ENCODE peak calls at places on chromosomes 5 and 9, in nine cellular contexts. W, O, C, Y, Q, I, S, V and U are unnamed samples.
A peak's percentile ranks its signal among the peaks of the same experiment; 100 is the strongest.

GRCh38 chr9:104276709-104277245 is 182.7 kb downstream of the SMC2 start:
- DNase-seq in W (peak; percentile 18), O (peak; percentile 10), C (no peak), Y (no peak), Q (no peak), I (peak; percentile 58), S (no peak), V (peak; percentile 58), U (no peak)

GRCh38 chr5:53362521-53362941 is 117.9 kb upstream of the FST start:
- DNase-seq in W (peak; percentile 98), O (peak; percentile 97), C (peak; percentile 86), Y (no peak), Q (no peak), I (peak; percentile 99), S (no peak), V (peak; percentile 95), U (peak; percentile 89)

GRCh38 chr9:135584934-135585333 is 23.4 kb downstream of the PAEP start:
- DNase-seq in W (no peak), O (no peak), C (no peak), Y (no peak), Q (no peak), I (no peak), S (no peak), V (no peak), U (no peak)

GRCh38 chr9:76603448-76603895 is 144.5 kb downstream of the GCNT1 start:
- DNase-seq in W (peak; percentile 76), O (peak; percentile 74), C (peak; percentile 26), Y (no peak), Q (no peak), I (peak; percentile 12), S (no peak), V (peak; percentile 53), U (no peak)

GRCh38 chr9:131520448-131520847 is 10.6 kb downstream of the UCK1 start:
- DNase-seq in W (no peak), O (no peak), C (no peak), Y (no peak), Q (no peak), I (no peak), S (no peak), V (no peak), U (no peak)

GRCh38 chr5:179549973-179550510 is 312 bp upstream of the RUFY1 start:
- DNase-seq in W (peak; percentile 63), O (peak; percentile 51), C (peak; percentile 81), Y (no peak), Q (no peak), I (no peak), S (no peak), V (peak; percentile 79), U (no peak)

GRCh38 chr5:96247097-96247675 is 185.9 kb downstream of the PCSK1 start:
- DNase-seq in W (peak; percentile 78), O (peak; percentile 77), C (peak; percentile 65), Y (no peak), Q (no peak), I (peak; percentile 93), S (no peak), V (peak; percentile 89), U (peak; percentile 62)

GRCh38 chr9:20015427-20015931 is 226.6 kb upstream of the SLC24A2 start:
- DNase-seq in W (no peak), O (no peak), C (no peak), Y (no peak), Q (no peak), I (no peak), S (peak; percentile 18), V (no peak), U (no peak)

GRCh38 chr9:95061916-95062600 is 255.5 kb downstream of the FANCC start:
- DNase-seq in W (no peak), O (no peak), C (no peak), Y (no peak), Q (no peak), I (no peak), S (no peak), V (no peak), U (no peak)

GRCh38 chr5:14143843-14144585 is 872 bp downstream of the TRIO start:
- DNase-seq in W (peak; percentile 45), O (no peak), C (no peak), Y (peak; percentile 45), Q (peak; percentile 33), I (peak; percentile 42), S (no peak), V (peak; percentile 74), U (no peak)

GRCh38 chr9:36575411-36575882 is 2.8 kb downstream of the MELK start:
- DNase-seq in W (peak; percentile 67), O (no peak), C (peak; percentile 86), Y (no peak), Q (no peak), I (peak; percentile 45), S (no peak), V (peak; percentile 75), U (no peak)

GRCh38 chr5:121937762-121938161 is 24.0 kb upstream of the SRFBP1 start:
- DNase-seq in W (peak; percentile 66), O (peak; percentile 64), C (no peak), Y (no peak), Q (no peak), I (no peak), S (no peak), V (no peak), U (no peak)

GRCh38 chr9:132973713-132974112 is 4.8 kb upstream of the GFI1B start:
- DNase-seq in W (peak; percentile 20), O (no peak), C (peak; percentile 21), Y (no peak), Q (peak; percentile 20), I (no peak), S (no peak), V (peak; percentile 41), U (no peak)

GRCh38 chr9:131266301-131267229 is 9.7 kb downstream of the FAM78A start:
- DNase-seq in W (no peak), O (no peak), C (no peak), Y (no peak), Q (no peak), I (no peak), S (no peak), V (no peak), U (peak; percentile 38)

GRCh38 chr9:107177857-107178256 is 105.2 kb upstream of the RAD23B start:
- DNase-seq in W (no peak), O (no peak), C (no peak), Y (no peak), Q (no peak), I (no peak), S (no peak), V (peak; percentile 27), U (no peak)

GRCh38 chr9:85213650-85214607 is 527.8 kb downstream of the AGTPBP1 start:
- DNase-seq in W (no peak), O (no peak), C (no peak), Y (peak; percentile 54), Q (no peak), I (peak; percentile 35), S (peak; percentile 51), V (no peak), U (no peak)

GRCh38 chr9:130159814-130160670 is 12.2 kb upstream of the NCS1 start:
- DNase-seq in W (no peak), O (no peak), C (no peak), Y (no peak), Q (no peak), I (no peak), S (no peak), V (no peak), U (no peak)

GRCh38 chr9:107046692-107047091 is 183.7 kb downstream of the ZNF462 start:
- DNase-seq in W (no peak), O (no peak), C (no peak), Y (no peak), Q (peak; percentile 39), I (no peak), S (no peak), V (no peak), U (no peak)

GRCh38 chr5:16737620-16738364 is 121.0 kb upstream of the RETREG1 start:
- DNase-seq in W (no peak), O (no peak), C (peak; percentile 24), Y (peak; percentile 90), Q (no peak), I (no peak), S (no peak), V (no peak), U (no peak)
- H3K9ac ChIP-seq in W (no peak overlapping the region), O (no peak overlapping the region), C (no peak overlapping the region), Y (peak overlapping the region; percentile 92), Q (no peak overlapping the region), I (no peak overlapping the region), S (peak overlapping the region; percentile 65), V (no peak overlapping the region), U (no peak overlapping the region)

DNA sequence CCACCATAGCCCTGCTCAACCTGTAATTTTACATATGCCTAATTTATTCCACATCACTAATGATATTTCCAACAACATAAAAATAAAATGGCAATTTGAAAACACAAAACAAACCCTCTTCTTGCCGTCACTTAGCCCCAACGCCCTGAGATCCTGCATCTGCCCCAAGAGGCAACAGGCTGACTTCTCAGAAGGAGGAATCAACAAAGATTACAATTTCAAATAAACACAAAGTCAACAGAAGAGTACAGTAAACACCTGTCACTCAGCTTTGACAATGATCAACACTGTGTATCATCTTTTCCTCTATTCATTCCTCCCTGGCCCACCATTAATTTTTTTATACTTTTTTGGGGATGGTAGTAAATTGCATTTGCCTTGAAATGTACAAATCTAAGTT is 19.8 kb downstream of the EPB41L4B start:
- DNase-seq in W (no peak), O (no peak), C (no peak), Y (no peak), Q (no peak), I (no peak), S (no peak), V (no peak), U (no peak)
- H3K27me3 ChIP-seq in W (no peaks in the 10 kb centered on the region), O (peaks cover 2% of the 10 kb centered on the region), C (peaks cover 16% of the 10 kb centered on the region), Y (no peaks in the 10 kb centered on the region), Q (no peaks in the 10 kb centered on the region), I (peaks cover 10% of the 10 kb centered on the region), S (no peaks in the 10 kb centered on the region), V (peaks cover 8% of the 10 kb centered on the region), U (peaks cover 3% of the 10 kb centered on the region)

DNA sequence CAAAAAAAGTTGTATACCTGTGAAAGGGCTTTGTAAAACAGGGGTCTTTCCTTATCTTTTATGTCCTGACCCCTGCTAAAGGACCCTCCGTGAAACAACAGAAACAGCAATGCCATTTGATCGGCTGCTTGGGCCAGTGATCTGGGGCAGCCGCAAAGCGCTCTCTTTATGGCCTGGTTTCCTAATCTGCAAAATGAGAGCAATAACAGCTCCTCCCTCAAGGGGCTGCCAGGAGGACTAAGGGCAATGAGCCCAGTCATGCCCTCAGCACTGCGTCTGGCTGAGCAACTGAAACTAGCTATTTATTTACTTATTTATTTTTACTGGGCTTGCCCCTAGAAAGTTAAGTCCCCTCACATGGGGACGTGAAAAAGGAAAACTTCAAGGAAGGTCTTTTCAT is 18.3 kb downstream of the CMBL start:
- DNase-seq in W (no peak), O (no peak), C (no peak), Y (no peak), Q (peak; percentile 29), I (no peak), S (no peak), V (peak; percentile 66), U (no peak)
- H3K9ac ChIP-seq in W (no peak overlapping the region), O (no peak overlapping the region), C (peak overlapping the region; percentile 27), Y (no peak overlapping the region), Q (peak overlapping the region; percentile 26), I (no peak overlapping the region), S (no peak overlapping the region), V (no peak overlapping the region), U (peak overlapping the region; percentile 5)

DNA sequence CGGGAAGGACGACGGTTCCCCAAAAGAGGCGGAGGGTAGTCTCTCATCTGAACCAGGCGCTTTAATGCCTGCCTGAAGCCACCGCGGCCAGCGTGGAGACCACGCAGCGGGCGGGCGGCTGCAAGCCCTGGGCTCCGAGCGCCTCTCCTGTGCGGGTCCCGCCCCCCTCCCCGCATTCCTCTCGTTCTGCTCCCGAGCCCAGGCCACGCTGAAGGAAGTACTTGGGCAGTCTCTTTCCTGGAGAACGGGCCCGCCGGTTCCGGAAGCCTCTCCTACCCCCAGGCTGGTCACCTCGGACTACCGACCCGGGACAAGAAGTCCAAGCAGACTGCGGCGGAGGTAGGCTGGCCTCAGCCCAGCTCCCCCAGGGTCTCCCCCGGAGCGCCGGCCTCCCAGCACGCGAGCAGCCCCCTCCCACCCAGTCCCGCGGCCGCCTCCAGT is 555 bp downstream of the PPIC start:
- DNase-seq in W (peak; percentile 56), O (peak; percentile 29), C (peak; percentile 57), Y (peak; percentile 77), Q (peak; percentile 12), I (peak; percentile 47), S (no peak), V (peak; percentile 75), U (no peak)
- H3K27me3 ChIP-seq in W (no peaks in the 10 kb centered on the region), O (no peaks in the 10 kb centered on the region), C (no peaks in the 10 kb centered on the region), Y (no peaks in the 10 kb centered on the region), Q (peaks cover 10% of the 10 kb centered on the region), I (no peaks in the 10 kb centered on the region), S (peaks cover 6% of the 10 kb centered on the region), V (no peaks in the 10 kb centered on the region), U (no peaks in the 10 kb centered on the region)